ENCODE peak calls at places on chromosomes 2 and 18, in six cellular contexts. O is right atrium auricular region, C is mesendoderm, G is iPS DF 6.9, D is cardiac fibroblast, U is WERI-Rb-1. W is an unnamed sample.

GRCh38 chr2:218244204-218244603 is 16.6 kb upstream of the GPBAR1 start:
- DNase-seq in O (no peak), C (no peak), G (no peak), D (no peak), U (no peak), W (no peak)

GRCh38 chr2:147937744-147938349 is 82.7 kb downstream of the ORC4 start:
- DNase-seq in O (no peak), C (peak; percentile 30), G (no peak), D (peak; percentile 55), U (no peak), W (peak; percentile 40)

GRCh38 chr2:235045336-235045972 is 93.6 kb downstream of the SH3BP4 start:
- DNase-seq in O (no peak), C (no peak), G (no peak), D (no peak), U (no peak), W (no peak)

GRCh38 chr2:240922982-240923537 is 16.9 kb downstream of the CROCC2 start:
- DNase-seq in O (peak; percentile 47), C (no peak), G (no peak), D (no peak), U (peak; percentile 6), W (no peak)

GRCh38 chr2:214730248-214730647 is 79.2 kb downstream of the BARD1 start:
- DNase-seq in O (no peak), C (no peak), G (no peak), D (peak; percentile 47), U (no peak), W (no peak)

GRCh38 chr2:12452211-12452610 is 264.5 kb upstream of the TRIB2 start:
- DNase-seq in O (no peak), C (no peak), G (no peak), D (peak; percentile 84), U (no peak), W (no peak)

GRCh38 chr2:117118994-117119393 is 695.5 kb upstream of the DDX18 start:
- DNase-seq in O (no peak), C (no peak), G (no peak), D (no peak), U (no peak), W (no peak)

GRCh38 chr18:74425161-74425560 is 31.9 kb downstream of the DIPK1C start:
- DNase-seq in O (no peak), C (no peak), G (no peak), D (no peak), U (no peak), W (no peak)

GRCh38 chr2:60478660-60479059 is 74.8 kb downstream of the BCL11A start:
- DNase-seq in O (no peak), C (no peak), G (no peak), D (no peak), U (no peak), W (no peak)

GRCh38 chr2:119616421-119616820 is 62.6 kb upstream of the TMEM177 start:
- DNase-seq in O (no peak), C (no peak), G (no peak), D (no peak), U (no peak), W (no peak)

GRCh38 chr2:213129311-213129710 is 22.1 kb downstream of the IKZF2 start:
- DNase-seq in O (no peak), C (no peak), G (no peak), D (no peak), U (no peak), W (no peak)

GRCh38 chr2:212858496-212858895 is 292.9 kb downstream of the IKZF2 start:
- DNase-seq in O (no peak), C (no peak), G (no peak), D (peak; percentile 9), U (no peak), W (no peak)

GRCh38 chr2:169426069-169426663 is 53.1 kb upstream of the BBS5 start:
- DNase-seq in O (no peak), C (no peak), G (no peak), D (no peak), U (no peak), W (no peak)

GRCh38 chr2:230643576-230644291 is 68.9 kb upstream of the CAB39 start:
- DNase-seq in O (peak; percentile 69), C (no peak), G (no peak), D (peak; percentile 18), U (no peak), W (no peak)

GRCh38 chr2:33108483-33109443 is 162.0 kb downstream of the LTBP1 start:
- DNase-seq in O (no peak), C (no peak), G (no peak), D (peak; percentile 73), U (no peak), W (no peak)

GRCh38 chr2:72924353-72925240 is 7.3 kb downstream of the EMX1 start:
- DNase-seq in O (no peak), C (peak; percentile 49), G (no peak), D (no peak), U (peak; percentile 8), W (no peak)

GRCh38 chr18:79755496-79756142 is 42.1 kb upstream of the KCNG2 start:
- DNase-seq in O (no peak), C (no peak), G (no peak), D (no peak), U (no peak), W (no peak)

GRCh38 chr2:236163483-236164200 is 4.5 kb downstream of the GBX2 start:
- DNase-seq in O (no peak), C (no peak), G (no peak), D (no peak), U (no peak), W (no peak)

GRCh38 chr2:1546023-1546591 is 132.8 kb downstream of the TPO start:
- DNase-seq in O (no peak), C (peak; percentile 53), G (peak; percentile 45), D (peak; percentile 75), U (peak; percentile 61), W (no peak)

GRCh38 chr2:15766303-15766861 is 174.0 kb upstream of the MYCN start:
- DNase-seq in O (no peak), C (no peak), G (no peak), D (no peak), U (peak; percentile 4), W (no peak)

GRCh38 chr2:239930378-239930777 is 94.8 kb downstream of the NDUFA10 start:
- DNase-seq in O (peak; percentile 34), C (no peak), G (no peak), D (no peak), U (peak; percentile 5), W (no peak)

GRCh38 chr2:64636105-64636873 is 17.4 kb downstream of the SERTAD2 start:
- DNase-seq in O (peak; percentile 42), C (no peak), G (no peak), D (no peak), U (peak; percentile 67), W (no peak)

GRCh38 chr2:218323526-218324472 is 31.5 kb upstream of the TMBIM1 start:
- DNase-seq in O (no peak), C (peak; percentile 84), G (peak; percentile 75), D (peak; percentile 49), U (peak; percentile 34), W (no peak)

GRCh38 chr2:120749506-120750431 is 14.1 kb downstream of the GLI2 start:
- DNase-seq in O (peak; percentile 58), C (peak; percentile 31), G (no peak), D (peak; percentile 56), U (peak; percentile 2), W (no peak)

GRCh38 chr18:70413455-70413854 is 124.6 kb downstream of the SOCS6 start:
- DNase-seq in O (no peak), C (no peak), G (no peak), D (no peak), U (no peak), W (no peak)

GRCh38 chr2:117716505-117716904 is 98.0 kb upstream of the DDX18 start:
- DNase-seq in O (no peak), C (no peak), G (no peak), D (no peak), U (no peak), W (no peak)

GRCh38 chr2:177265386-177265690 is 811 bp upstream of the NFE2L2 start:
- DNase-seq in O (no peak), C (no peak), G (no peak), D (peak; percentile 60), U (no peak), W (no peak)

GRCh38 chr18:48923746-48924580 is 26.8 kb downstream of the SMAD7 start:
- DNase-seq in O (no peak), C (peak; percentile 11), G (no peak), D (peak; percentile 57), U (no peak), W (no peak)

GRCh38 chr18:6271585-6271984 is 143.1 kb downstream of the L3MBTL4 start:
- DNase-seq in O (no peak), C (no peak), G (no peak), D (no peak), U (no peak), W (no peak)

GRCh38 chr2:230762317-230762896 is 49.8 kb downstream of the CAB39 start:
- DNase-seq in O (no peak), C (peak; percentile 89), G (peak; percentile 35), D (peak; percentile 43), U (peak; percentile 58), W (peak; percentile 27)

GRCh38 chr2:100919316-100919715 is 82.8 kb upstream of the RPL31 start:
- DNase-seq in O (no peak), C (peak; percentile 36), G (peak; percentile 33), D (no peak), U (no peak), W (no peak)

DNA sequence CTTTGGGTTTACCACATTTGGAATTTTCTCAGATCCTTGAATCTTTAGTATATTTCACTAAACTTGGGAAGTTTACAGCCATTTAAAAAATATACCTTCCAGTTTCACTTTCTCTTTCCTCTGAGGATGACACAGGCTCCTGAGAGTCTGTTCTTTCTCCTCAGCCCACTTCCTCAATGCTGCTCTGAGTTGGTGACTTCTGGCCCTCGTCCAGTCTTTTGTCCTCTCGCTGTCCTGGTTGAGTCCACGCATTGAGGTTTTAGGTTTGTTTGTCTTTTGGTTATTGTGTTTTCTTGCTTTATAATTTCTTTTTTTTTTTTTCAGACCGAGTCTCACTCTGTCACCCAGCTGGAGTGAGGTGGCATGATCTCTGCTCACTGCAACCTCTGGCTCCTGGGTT is 40.7 kb upstream of the GALR1 start:
- DNase-seq in O (no peak), C (no peak), G (no peak), D (peak; percentile 88), U (no peak), W (no peak)
- H3K4me3 ChIP-seq in O (no peak overlapping the region), C (no peak overlapping the region), G (no peak overlapping the region), D (peak overlapping the region; percentile 12), U (no peak overlapping the region), W (peak overlapping the region; percentile 64)

GRCh38 chr2:197261808-197262226 is 48.8 kb downstream of the ANKRD44 start:
- DNase-seq in O (no peak), C (no peak), G (no peak), D (peak; percentile 35), U (no peak), W (peak; percentile 35)
- H3K4me3 ChIP-seq in O (no peak overlapping the region), C (no peak overlapping the region), G (no peak overlapping the region), D (no peak overlapping the region), U (no peak overlapping the region), W (peak overlapping the region; percentile 43)

DNA sequence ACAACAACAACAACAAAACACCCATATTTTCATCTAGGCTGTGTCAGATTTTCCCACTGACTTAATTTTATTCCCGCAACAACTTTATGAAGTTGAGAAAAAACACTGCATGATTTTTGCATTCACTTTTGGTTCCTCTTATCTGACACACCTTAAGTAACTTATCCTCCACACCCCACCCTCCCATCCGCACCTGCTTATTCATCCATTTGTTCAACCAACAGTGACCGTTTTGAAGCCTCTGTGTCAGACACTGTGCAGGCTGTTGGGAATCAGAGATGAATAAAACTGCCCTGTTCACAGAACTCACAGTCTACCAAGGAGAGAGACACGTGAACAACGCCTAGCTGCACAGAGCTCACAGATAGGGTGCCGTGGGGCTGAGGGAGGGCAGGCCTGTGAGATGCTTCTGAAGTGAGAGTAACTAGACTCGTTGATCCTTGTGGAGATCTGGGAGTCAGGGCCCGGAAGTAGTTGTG is 7.4 kb downstream of the CNNM4 start:
- DNase-seq in O (no peak), C (no peak), G (no peak), D (no peak), U (no peak), W (no peak)
- H3K4me3 ChIP-seq in O (no peak overlapping the region), C (no peak overlapping the region), G (no peak overlapping the region), D (no peak overlapping the region), U (no peak overlapping the region), W (no peak overlapping the region)

GRCh38 chr18:50751947-50752346 is 67.9 kb downstream of the MRO start:
- DNase-seq in O (no peak), C (no peak), G (no peak), D (no peak), U (no peak), W (no peak)
- H3K4me3 ChIP-seq in O (no peak overlapping the region), C (no peak overlapping the region), G (no peak overlapping the region), D (no peak overlapping the region), U (no peak overlapping the region), W (no peak overlapping the region)